ENCODE peak calls at places on chromosomes 2 and 18, in four cellular contexts. V is WTC11, Z is GM12878, G is HepG2. Y is an unnamed sample.

GRCh38 chr18:8791171-8791651 is 85.9 kb downstream of the MTCL1 start:
- DNase-seq in V (no peak), Z (no peak), G (peak), Y (no peak)

GRCh38 chr2:120919771-120920437 is 184.2 kb downstream of the GLI2 start:
- DNase-seq in V (no peak), Z (no peak), G (no peak), Y (no peak)

GRCh38 chr2:75560022-75560767 is 544 bp downstream of the EVA1A start:
- DNase-seq in V (peak), Z (no peak), G (no peak), Y (no peak)

GRCh38 chr2:241011296-241011600 is 12.8 kb downstream of the SNED1 start:
- DNase-seq in V (no peak), Z (no peak), G (no peak), Y (no peak)

GRCh38 chr2:108988796-108989713 is at the start of gene EDAR:
- DNase-seq in V (peak), Z (no peak), G (peak), Y (peak)

GRCh38 chr2:179181002-179181401 is 83.6 kb downstream of the SESTD1 start:
- DNase-seq in V (no peak), Z (no peak), G (no peak), Y (no peak)

GRCh38 chr2:190858817-190859216 is 21.8 kb upstream of the GLS start:
- DNase-seq in V (no peak), Z (no peak), G (peak), Y (no peak)

GRCh38 chr2:31018280-31018679 is 120.0 kb downstream of the GALNT14 start:
- DNase-seq in V (no peak), Z (no peak), G (no peak), Y (no peak)

GRCh38 chr2:32425719-32426141 is 68.9 kb downstream of the BIRC6 start:
- DNase-seq in V (no peak), Z (no peak), G (no peak), Y (no peak)

GRCh38 chr2:1561793-1562521 is 148.7 kb downstream of the TPO start:
- DNase-seq in V (no peak), Z (no peak), G (no peak), Y (no peak)

GRCh38 chr2:69217333-69218080 is 169.5 kb downstream of the GFPT1 start:
- DNase-seq in V (no peak), Z (no peak), G (no peak), Y (no peak)

GRCh38 chr2:15626967-15627366 is 35.3 kb downstream of the DDX1 start:
- DNase-seq in V (no peak), Z (no peak), G (no peak), Y (no peak)

GRCh38 chr2:210913461-210913860 is 357.1 kb downstream of the CPS1 start:
- DNase-seq in V (no peak), Z (no peak), G (no peak), Y (no peak)

GRCh38 chr2:19355931-19356544 is 2.4 kb downstream of the OSR1 start:
- DNase-seq in V (no peak), Z (no peak), G (no peak), Y (no peak)

GRCh38 chr2:181680937-181681811 is 857 bp upstream of the NEUROD1 start:
- DNase-seq in V (peak), Z (no peak), G (no peak), Y (no peak)

GRCh38 chr2:240392084-240392947 is 43.1 kb upstream of the GPC1 start:
- DNase-seq in V (peak), Z (no peak), G (no peak), Y (no peak)

GRCh38 chr2:98505311-98505808 is 60.7 kb downstream of the INPP4A start:
- DNase-seq in V (no peak), Z (no peak), G (no peak), Y (no peak)

GRCh38 chr2:524442-524841 is 152.8 kb downstream of the TMEM18 start:
- DNase-seq in V (no peak), Z (no peak), G (no peak), Y (no peak)

DNA sequence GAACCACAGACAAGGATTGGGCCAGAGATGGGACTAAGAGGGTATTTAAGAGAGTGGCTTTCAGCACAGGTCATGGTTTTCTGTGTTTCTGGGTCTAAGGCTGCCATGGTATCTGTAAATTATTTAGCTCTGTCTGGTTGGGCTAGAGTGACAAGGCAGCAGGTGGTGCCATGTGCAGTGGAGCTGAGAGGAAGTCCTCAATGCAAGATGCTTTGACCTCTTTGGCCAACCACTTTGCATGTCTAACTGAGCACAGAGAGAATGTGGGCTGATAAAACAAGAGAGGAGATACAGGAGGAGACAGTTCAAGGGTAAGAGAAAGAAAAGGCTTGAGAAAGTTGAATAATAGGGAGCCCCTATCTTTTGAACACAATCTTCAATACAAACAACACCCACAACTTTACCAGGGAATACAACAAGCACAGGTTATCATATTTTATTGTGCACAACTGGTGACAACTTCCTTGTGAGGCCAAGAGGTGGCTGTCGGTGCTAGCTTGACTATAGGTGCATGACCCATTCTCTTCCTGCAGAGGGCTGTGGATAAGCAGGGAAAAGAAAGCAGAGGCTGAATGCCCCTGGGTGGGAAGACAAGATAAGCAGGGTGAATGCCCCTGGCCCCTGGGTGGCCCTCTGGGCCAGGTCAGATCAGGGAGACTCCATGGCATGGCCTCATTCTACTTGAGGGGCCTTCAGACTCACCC is 12.3 kb downstream of the FLACC1 start:
- DNase-seq in V (no peak), Z (peak), G (peak), Y (peak)
- TF ChIP-seq TCF7 in V (no peak), Z (no peak), G (no peak), Y (no peak)

GRCh38 chr2:197810023-197810422 is 5.6 kb downstream of the PLCL1 start:
- DNase-seq in V (no peak), Z (no peak), G (no peak), Y (no peak)

GRCh38 chr2:197809064-197809463 is 4.7 kb downstream of the PLCL1 start:
- DNase-seq in V (no peak), Z (no peak), G (no peak), Y (no peak)

GRCh38 chr2:197810490-197810889 is 6.1 kb downstream of the PLCL1 start:
- DNase-seq in V (no peak), Z (no peak), G (no peak), Y (no peak)

GRCh38 chr2:197813093-197813787 is 8.8 kb downstream of the PLCL1 start:
- DNase-seq in V (no peak), Z (no peak), G (peak), Y (peak)
- TF ChIP-seq TCF7 in V (no peak), Z (no peak), G (no peak), Y (no peak)

DNA sequence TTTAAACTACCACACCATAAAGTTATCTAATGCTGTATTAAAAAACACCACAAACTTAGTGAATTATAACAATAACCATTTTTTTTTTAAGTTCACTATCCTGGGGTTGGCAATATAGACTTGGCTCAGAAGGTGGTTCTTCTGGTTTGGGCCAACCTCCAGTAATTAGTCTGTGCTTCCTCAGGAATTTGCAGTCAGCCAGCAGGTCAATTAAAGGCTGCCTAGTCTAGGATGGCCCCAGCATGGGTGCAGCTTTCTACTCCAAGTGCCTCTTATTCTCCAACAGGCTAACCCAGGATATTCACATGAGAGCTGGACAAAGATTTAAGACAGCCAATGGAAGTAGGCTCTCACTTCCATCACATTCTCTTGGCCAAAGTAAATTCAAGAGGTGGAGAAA is 379.1 kb upstream of the FIGN start:
- DNase-seq in V (no peak), Z (no peak), G (no peak), Y (no peak)
- TF ChIP-seq TCF7 in V (no peak), Z (no peak), G (no peak), Y (no peak)

DNA sequence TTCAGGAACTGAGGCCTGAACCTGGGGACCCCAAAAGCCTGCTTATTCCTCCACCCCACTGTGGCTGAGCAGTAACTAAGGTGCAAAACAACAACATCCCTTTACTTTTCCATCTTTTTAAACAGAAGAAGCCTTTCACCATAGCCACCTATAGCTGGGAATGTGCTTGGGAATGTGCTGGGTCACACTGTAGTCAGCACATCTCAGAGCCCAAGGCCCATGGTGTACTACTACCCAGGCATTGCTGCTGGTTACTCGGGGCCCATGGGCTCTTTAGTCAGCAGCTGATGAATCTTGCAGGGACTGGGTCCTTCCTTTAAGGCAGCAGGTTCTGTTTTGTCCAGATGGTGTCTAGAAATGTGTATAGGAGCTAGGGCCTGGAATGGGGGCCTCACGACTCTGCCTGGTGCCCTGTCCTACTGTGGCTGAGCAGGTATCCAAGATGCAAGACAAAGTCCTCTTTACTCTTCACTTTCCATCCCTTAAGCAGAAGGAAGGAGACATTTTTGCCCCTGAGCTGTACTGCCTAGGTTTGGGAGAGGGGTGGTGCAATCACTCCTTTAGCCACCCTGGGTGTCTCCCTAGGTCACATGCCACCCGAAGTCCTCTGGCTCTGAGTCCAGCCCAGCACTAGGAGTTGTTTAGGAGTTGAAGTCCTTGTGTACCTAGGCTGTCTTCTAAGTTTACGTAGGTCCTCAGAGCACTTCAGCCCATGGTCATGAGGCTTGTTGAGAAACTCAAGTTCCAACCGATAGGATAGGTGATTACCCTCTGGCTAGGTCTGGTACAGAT is 70.1 kb downstream of the OXER1 start:
- DNase-seq in V (no peak), Z (no peak), G (no peak), Y (no peak)
- TF ChIP-seq TCF7 in V (no peak), Z (no peak), G (no peak), Y (no peak)

DNA sequence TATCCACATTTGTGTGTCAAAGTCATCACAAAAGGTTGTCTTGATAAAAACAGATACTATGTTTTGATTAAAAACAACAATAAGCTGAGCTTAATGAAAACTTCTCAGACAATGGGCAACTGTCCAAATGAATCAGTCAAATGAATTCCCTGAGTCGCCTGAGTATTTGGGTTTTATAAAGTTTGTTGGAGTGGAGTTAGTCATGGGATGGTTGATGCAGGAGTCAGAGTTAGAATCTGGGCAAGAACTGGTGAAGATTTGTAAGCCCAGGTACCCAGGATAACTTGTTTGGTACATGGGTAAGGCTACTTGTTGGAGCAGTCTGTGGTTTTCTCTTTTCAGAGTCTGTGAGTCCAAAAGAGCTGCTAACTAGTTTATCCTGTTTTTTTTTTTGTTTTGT is 34.4 kb upstream of the RAPGEF4 start:
- DNase-seq in V (no peak), Z (no peak), G (no peak), Y (no peak)
- TF ChIP-seq TCF7 in V (no peak), Z (no peak), G (no peak), Y (no peak)

Y was measured in K562.